ENCODE peak calls at places on chromosomes 7 and 10, in four cellular contexts. B, F, P and J are unnamed samples.

GRCh38 chr7:41979834-41980307 is 257.1 kb downstream of the GLI3 start:
- DNase-seq in B (no peak), F (no peak), P (peak; percentile 55), J (peak; percentile 47)

GRCh38 chr7:129439963-129440625 is 5.9 kb downstream of the STRIP2 start:
- DNase-seq in B (no peak), F (no peak), P (no peak), J (no peak)

GRCh38 chr10:7474388-7474787 is 63.6 kb upstream of the SFMBT2 start:
- DNase-seq in B (no peak), F (no peak), P (no peak), J (no peak)

GRCh38 chr7:362416-363096 is 72.6 kb downstream of the FOXL3 start:
- DNase-seq in B (peak; percentile 22), F (no peak), P (peak; percentile 4), J (no peak)

GRCh38 chr10:7857259-7857658 is 39.0 kb downstream of the TAF3 start:
- DNase-seq in B (no peak), F (no peak), P (no peak), J (no peak)

GRCh38 chr10:89615824-89616223 is 29.2 kb downstream of the PANK1 start:
- DNase-seq in B (no peak), F (no peak), P (peak; percentile 44), J (no peak)

GRCh38 chr7:157825325-157825724 is 488.5 kb downstream of the DNAJB6 start:
- DNase-seq in B (no peak), F (no peak), P (no peak), J (no peak)

GRCh38 chr10:102776779-102777417 is 33.1 kb downstream of the WBP1L start:
- DNase-seq in B (peak; percentile 94), F (peak; percentile 65), P (peak; percentile 98), J (peak; percentile 29)

GRCh38 chr10:110399163-110400094 is 94.7 kb upstream of the SMNDC1 start:
- DNase-seq in B (peak; percentile 55), F (no peak), P (peak; percentile 99), J (no peak)

GRCh38 chr10:77873558-77874380 is 52.8 kb downstream of the DLG5 start:
- DNase-seq in B (peak; percentile 44), F (no peak), P (peak; percentile 42), J (no peak)

GRCh38 chr7:51126813-51127617 is 189.6 kb downstream of the COBL start:
- DNase-seq in B (no peak), F (no peak), P (no peak), J (no peak)

GRCh38 chr10:3095373-3096139 is 28.2 kb downstream of the PFKP start:
- DNase-seq in B (no peak), F (no peak), P (peak; percentile 100), J (no peak)

GRCh38 chr10:118925404-118925803 is 104.1 kb upstream of the NANOS1 start:
- DNase-seq in B (no peak), F (no peak), P (no peak), J (no peak)

GRCh38 chr7:39130304-39130703 is 152.6 kb downstream of the POU6F2 start:
- DNase-seq in B (no peak), F (no peak), P (no peak), J (no peak)

GRCh38 chr10:5658871-5659618 is 7.3 kb downstream of the ASB13 start:
- DNase-seq in B (no peak), F (no peak), P (no peak), J (no peak)

GRCh38 chr10:65765006-65765546 is 1160.8 kb upstream of the LRRTM3 start:
- DNase-seq in B (no peak), F (no peak), P (no peak), J (no peak)

GRCh38 chr7:158130023-158130409 is 457.6 kb downstream of the PTPRN2 start:
- DNase-seq in B (no peak), F (no peak), P (no peak), J (no peak)

GRCh38 chr7:123798527-123799188 is 46.3 kb upstream of the HYAL4 start:
- DNase-seq in B (no peak), F (no peak), P (no peak), J (no peak)

GRCh38 chr7:154997840-154998370 is 5.0 kb downstream of the PAXIP1 start:
- DNase-seq in B (no peak), F (no peak), P (no peak), J (no peak)

GRCh38 chr7:94182066-94182465 is 177.9 kb upstream of the BET1 start:
- DNase-seq in B (no peak), F (no peak), P (peak; percentile 98), J (no peak)

GRCh38 chr10:124747745-124748144 is 3.6 kb upstream of the FAM53B start:
- DNase-seq in B (no peak), F (no peak), P (no peak), J (no peak)

GRCh38 chr10:124745257-124745656 is 1.1 kb upstream of the FAM53B start:
- DNase-seq in B (no peak), F (no peak), P (no peak), J (no peak)

GRCh38 chr10:124748206-124748605 is 4.0 kb upstream of the FAM53B start:
- DNase-seq in B (no peak), F (no peak), P (no peak), J (no peak)

GRCh38 chr10:124745678-124746077 is 1.5 kb upstream of the FAM53B start:
- DNase-seq in B (no peak), F (no peak), P (peak; percentile 72), J (no peak)

GRCh38 chr10:124746992-124747391 is 2.8 kb upstream of the FAM53B start:
- DNase-seq in B (no peak), F (no peak), P (no peak), J (no peak)
- TF ChIP-seq CTCF in B (no peak), F (no peak), P (no peak), J (no peak)

GRCh38 chr7:27167916-27168264 is 2.6 kb upstream of the HOXA9 start:
- DNase-seq in B (no peak), F (no peak), P (no peak), J (no peak)

GRCh38 chr7:27167170-27167505 is 1.8 kb upstream of the HOXA9 start:
- DNase-seq in B (peak; percentile 10), F (no peak), P (no peak), J (no peak)

GRCh38 chr7:27169658-27170493 is 4.2 kb downstream of the HOXA10 start:
- DNase-seq in B (peak; percentile 17), F (no peak), P (no peak), J (no peak)

GRCh38 chr7:27166475-27167169 is 1.3 kb upstream of the HOXA9 start:
- DNase-seq in B (peak; percentile 16), F (no peak), P (no peak), J (no peak)

GRCh38 chr7:27168265-27168947 is 3.1 kb upstream of the HOXA9 start:
- DNase-seq in B (peak; percentile 1), F (no peak), P (no peak), J (no peak)
- TF ChIP-seq CTCF in B (no peak), F (no peak), P (no peak), J (no peak)

DNA sequence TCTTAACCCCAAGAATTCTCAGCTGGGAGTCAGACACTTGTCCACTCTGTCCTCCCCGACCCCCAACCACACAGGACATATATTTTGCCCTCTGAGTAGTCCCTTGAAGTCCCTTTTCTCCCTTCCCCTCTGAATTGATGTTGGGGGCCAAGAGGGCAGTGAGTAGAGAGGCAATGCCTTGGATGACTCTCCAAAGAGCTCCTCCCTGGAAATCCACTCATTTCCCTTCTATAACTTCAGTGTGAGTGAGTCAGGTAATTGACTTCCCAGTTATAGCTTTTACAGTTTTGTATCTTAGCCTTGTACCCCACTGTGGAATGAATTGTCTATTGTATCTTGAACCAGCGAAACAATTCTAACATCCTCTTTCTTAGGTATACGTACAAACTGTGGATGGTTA is 9.2 kb upstream of the ODAD2 start:
- DNase-seq in B (no peak), F (no peak), P (peak; percentile 28), J (no peak)
- TF ChIP-seq CTCF in B (no peak), F (no peak), P (no peak), J (no peak)

GRCh38 chr7:112362053-112362650 is 88.1 kb upstream of the IFRD1 start:
- DNase-seq in B (no peak), F (no peak), P (no peak), J (no peak)
- TF ChIP-seq CTCF in B (no peak), F (no peak), P (no peak), J (no peak)

GRCh38 chr10:95336702-95337101 is 45.9 kb upstream of the PDLIM1 start:
- DNase-seq in B (no peak), F (no peak), P (no peak), J (no peak)
- TF ChIP-seq CTCF in B (no peak), F (no peak), P (no peak), J (no peak)

GRCh38 chr10:244227-244626 is 109.0 kb downstream of the ZMYND11 start:
- DNase-seq in B (no peak), F (no peak), P (no peak), J (no peak)

GRCh38 chr10:241451-241850 is 106.2 kb downstream of the ZMYND11 start:
- DNase-seq in B (no peak), F (no peak), P (no peak), J (no peak)

GRCh38 chr10:234708-235406 is 99.6 kb downstream of the ZMYND11 start:
- DNase-seq in B (no peak), F (no peak), P (no peak), J (no peak)

GRCh38 chr10:235921-236320 is 100.7 kb downstream of the ZMYND11 start:
- DNase-seq in B (no peak), F (no peak), P (no peak), J (no peak)

DNA sequence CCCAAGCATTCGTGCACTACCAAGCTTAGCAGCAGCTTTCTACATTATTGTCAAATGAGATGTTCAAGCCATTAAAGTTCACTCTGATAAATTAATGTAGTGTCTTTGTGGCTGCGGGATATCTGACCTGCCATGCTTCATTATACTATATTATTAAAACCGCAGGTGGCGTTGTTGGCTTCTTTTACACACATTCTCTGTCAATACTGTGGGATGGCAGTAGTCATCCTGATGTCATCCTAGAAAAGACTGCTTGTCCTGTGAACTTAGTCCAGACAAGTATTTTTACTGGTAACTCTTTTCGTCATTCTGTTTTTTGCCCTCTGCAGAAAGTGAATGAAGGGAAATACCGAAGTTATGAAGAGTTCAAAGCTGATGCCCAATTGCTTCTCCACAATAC is 103.9 kb downstream of the ZMYND11 start:
- DNase-seq in B (no peak), F (no peak), P (peak; percentile 29), J (no peak)
- TF ChIP-seq CTCF in B (no peak), F (no peak), P (no peak), J (no peak)

GRCh38 chr10:73836427-73836826 is 25.0 kb upstream of the NDST2 start:
- DNase-seq in B (no peak), F (no peak), P (no peak), J (no peak)
- TF ChIP-seq CTCF in B (no peak), F (no peak), P (no peak), J (no peak)

DNA sequence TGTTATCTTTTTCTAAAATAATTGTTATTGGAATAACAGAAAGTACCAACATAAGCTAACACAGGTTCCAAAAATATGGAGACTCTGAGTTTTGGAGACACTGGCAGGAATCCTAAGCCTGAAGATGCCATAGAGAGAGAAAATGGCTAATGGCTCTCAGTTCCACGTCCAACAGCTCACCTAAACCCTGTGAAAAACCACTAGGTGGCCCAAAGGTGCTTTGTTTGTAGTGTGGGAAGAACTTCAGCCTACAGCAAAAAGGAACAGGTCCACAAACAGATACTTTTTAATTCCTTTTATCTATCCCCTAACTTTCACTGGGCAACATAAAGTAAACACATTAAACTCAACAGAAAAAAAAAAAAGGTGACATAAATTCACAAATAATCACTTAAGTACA is 272.3 kb downstream of the SEMA3D start:
- DNase-seq in B (no peak), F (no peak), P (no peak), J (no peak)
- TF ChIP-seq CTCF in B (no peak), F (no peak), P (no peak), J (no peak)

GRCh38 chr7:105387621-105388372 is 924 bp downstream of the SRPK2 start:
- DNase-seq in B (peak; percentile 64), F (peak; percentile 35), P (peak; percentile 28), J (peak; percentile 50)
- TF ChIP-seq CTCF in B (no peak), F (no peak), P (no peak), J (no peak)

GRCh38 chr7:143892527-143893300 is 9.3 kb downstream of the TCAF1 start:
- DNase-seq in B (no peak), F (no peak), P (peak; percentile 18), J (no peak)
- TF ChIP-seq CTCF in B (no peak), F (no peak), P (peak; percentile 29), J (peak; percentile 54)